ENCODE peak calls at places on chromosomes 2 and 18, in four cellular contexts. One of them, this sample, is unnamed.

GRCh38 chr2:240672076-240672700 is 10.5 kb downstream of the AQP12B start:
- DNase-seq in T-helper 1 cell: no peak
- DNase-seq in NCI-H2171: no peak
- DNase-seq in HT-29: no peak
- DNase-seq in this sample: no peak

GRCh38 chr2:169300617-169301530 is 61.5 kb downstream of the LRP2 start:
- DNase-seq in T-helper 1 cell: no peak
- DNase-seq in NCI-H2171: no peak
- DNase-seq in HT-29: no peak
- DNase-seq in this sample: no peak

GRCh38 chr2:96146151-96146880 is 1.1 kb upstream of the DUSP2 start:
- DNase-seq in T-helper 1 cell: peak
- DNase-seq in NCI-H2171: no peak
- DNase-seq in HT-29: no peak
- DNase-seq in this sample: peak

GRCh38 chr18:45775241-45775676 is 50.2 kb upstream of the SIGLEC15 start:
- DNase-seq in T-helper 1 cell: peak
- DNase-seq in NCI-H2171: peak
- DNase-seq in HT-29: no peak
- DNase-seq in this sample: peak

GRCh38 chr2:98507461-98507860 is 62.8 kb downstream of the INPP4A start:
- DNase-seq in T-helper 1 cell: no peak
- DNase-seq in NCI-H2171: no peak
- DNase-seq in HT-29: no peak
- DNase-seq in this sample: no peak

GRCh38 chr18:9792565-9793226 is 84.6 kb downstream of the RAB31 start:
- DNase-seq in T-helper 1 cell: no peak
- DNase-seq in NCI-H2171: no peak
- DNase-seq in HT-29: peak
- DNase-seq in this sample: no peak

GRCh38 chr18:75201273-75201898 is 7.6 kb downstream of the PTGR3 start:
- DNase-seq in T-helper 1 cell: no peak
- DNase-seq in NCI-H2171: no peak
- DNase-seq in HT-29: no peak
- DNase-seq in this sample: no peak

GRCh38 chr18:70047931-70048603 is 100.4 kb upstream of the CD226 start:
- DNase-seq in T-helper 1 cell: no peak
- DNase-seq in NCI-H2171: no peak
- DNase-seq in HT-29: no peak
- DNase-seq in this sample: no peak

GRCh38 chr18:715626-716025 is 3.2 kb upstream of the ENOSF1 start:
- DNase-seq in T-helper 1 cell: no peak
- DNase-seq in NCI-H2171: no peak
- DNase-seq in HT-29: no peak
- DNase-seq in this sample: no peak

GRCh38 chr2:149068996-149069888 is 30.7 kb downstream of the LYPD6B start:
- DNase-seq in T-helper 1 cell: no peak
- DNase-seq in NCI-H2171: no peak
- DNase-seq in HT-29: peak
- DNase-seq in this sample: peak

GRCh38 chr18:61546598-61546997 is 213.4 kb downstream of the CDH20 start:
- DNase-seq in T-helper 1 cell: no peak
- DNase-seq in NCI-H2171: no peak
- DNase-seq in HT-29: no peak
- DNase-seq in this sample: no peak

GRCh38 chr18:55489742-55490055 is 98.3 kb downstream of the TCF4 start:
- DNase-seq in T-helper 1 cell: no peak
- DNase-seq in NCI-H2171: no peak
- DNase-seq in HT-29: no peak
- DNase-seq in this sample: no peak

GRCh38 chr2:58427572-58428285 is 186.6 kb upstream of the FANCL start:
- DNase-seq in T-helper 1 cell: no peak
- DNase-seq in NCI-H2171: peak
- DNase-seq in HT-29: no peak
- DNase-seq in this sample: no peak

GRCh38 chr2:128313076-128313836 is 5.4 kb downstream of the HS6ST1 start:
- DNase-seq in T-helper 1 cell: no peak
- DNase-seq in NCI-H2171: no peak
- DNase-seq in HT-29: peak
- DNase-seq in this sample: peak

GRCh38 chr2:134670955-134671354 is 47.8 kb downstream of the TMEM163 start:
- DNase-seq in T-helper 1 cell: no peak
- DNase-seq in NCI-H2171: no peak
- DNase-seq in HT-29: no peak
- DNase-seq in this sample: no peak

GRCh38 chr2:145410096-145410495 is 890.2 kb upstream of the ZEB2 start:
- DNase-seq in T-helper 1 cell: no peak
- DNase-seq in NCI-H2171: no peak
- DNase-seq in HT-29: no peak
- DNase-seq in this sample: no peak

GRCh38 chr2:47272031-47272864 is 117.1 kb upstream of the STPG4 start:
- DNase-seq in T-helper 1 cell: peak
- DNase-seq in NCI-H2171: no peak
- DNase-seq in HT-29: peak
- DNase-seq in this sample: peak

GRCh38 chr2:69643602-69644505 is at the start of gene AAK1:
- DNase-seq in T-helper 1 cell: peak
- DNase-seq in NCI-H2171: peak
- DNase-seq in HT-29: peak
- DNase-seq in this sample: peak

GRCh38 chr2:135052997-135053474 is 944 bp downstream of the RAB3GAP1 start:
- DNase-seq in T-helper 1 cell: no peak
- DNase-seq in NCI-H2171: no peak
- DNase-seq in HT-29: no peak
- DNase-seq in this sample: no peak

GRCh38 chr2:8761529-8762164 is 75.8 kb downstream of the KIDINS220 start:
- DNase-seq in T-helper 1 cell: no peak
- DNase-seq in NCI-H2171: peak
- DNase-seq in HT-29: peak
- DNase-seq in this sample: no peak

GRCh38 chr2:177275041-177275440 is 10.5 kb upstream of the NFE2L2 start:
- DNase-seq in T-helper 1 cell: no peak
- DNase-seq in NCI-H2171: no peak
- DNase-seq in HT-29: no peak
- DNase-seq in this sample: no peak

GRCh38 chr18:67318651-67319050 is 197.9 kb downstream of the DSEL start:
- DNase-seq in T-helper 1 cell: no peak
- DNase-seq in NCI-H2171: no peak
- DNase-seq in HT-29: no peak
- DNase-seq in this sample: no peak

GRCh38 chr2:204628926-204629661 is 83.8 kb downstream of the PARD3B start:
- DNase-seq in T-helper 1 cell: no peak
- DNase-seq in NCI-H2171: no peak
- DNase-seq in HT-29: no peak
- DNase-seq in this sample: no peak

GRCh38 chr2:36965196-36965595 is 1.1 kb downstream of the STRN start:
- DNase-seq in T-helper 1 cell: no peak
- DNase-seq in NCI-H2171: no peak
- DNase-seq in HT-29: no peak
- DNase-seq in this sample: no peak

GRCh38 chr2:74146929-74147728 is 583 bp downstream of the BOLA3 start:
- DNase-seq in T-helper 1 cell: no peak
- DNase-seq in NCI-H2171: no peak
- DNase-seq in HT-29: peak
- DNase-seq in this sample: no peak

GRCh38 chr2:3194828-3195227 is 182.8 kb downstream of the EIPR1 start:
- DNase-seq in T-helper 1 cell: no peak
- DNase-seq in NCI-H2171: no peak
- DNase-seq in HT-29: no peak
- DNase-seq in this sample: no peak

GRCh38 chr2:195648780-195649179 is 8.2 kb upstream of the SLC39A10 start:
- DNase-seq in T-helper 1 cell: no peak
- DNase-seq in NCI-H2171: no peak
- DNase-seq in HT-29: no peak
- DNase-seq in this sample: no peak

GRCh38 chr18:22169011-22169888 is at the start of gene GATA6:
- DNase-seq in T-helper 1 cell: no peak
- DNase-seq in NCI-H2171: peak
- DNase-seq in HT-29: peak
- DNase-seq in this sample: peak